ENCODE peak calls at places on chromosomes 7 and 10, in seven cellular contexts. One of them, this sample, is unnamed.

GRCh38 chr7:23247101-23247601 is 576 bp downstream of the GPNMB start:
- DNase-seq in ovary: no peak
- DNase-seq in GM23338: peak
- DNase-seq in NB4: no peak
- DNase-seq in lung: no peak
- DNase-seq in keratinocyte: no peak
- DNase-seq in lower leg skin: no peak
- DNase-seq in this sample: no peak

GRCh38 chr10:26640391-26640790 is 57.1 kb upstream of the PDSS1 start:
- DNase-seq in keratinocyte: no peak
- DNase-seq in GM23338: no peak
- DNase-seq in NB4: no peak
- DNase-seq in lower leg skin: no peak
- DNase-seq in ovary: no peak
- DNase-seq in lung: no peak
- DNase-seq in this sample: no peak

GRCh38 chr10:18254692-18255091 is 114.5 kb downstream of the CACNB2 start:
- DNase-seq in lower leg skin: no peak
- DNase-seq in NB4: no peak
- DNase-seq in GM23338: no peak
- DNase-seq in lung: no peak
- DNase-seq in keratinocyte: no peak
- DNase-seq in ovary: no peak
- DNase-seq in this sample: no peak

GRCh38 chr7:118179191-118179590 is 4.8 kb upstream of the LSM8 start:
- DNase-seq in keratinocyte: no peak
- DNase-seq in lung: no peak
- DNase-seq in ovary: no peak
- DNase-seq in GM23338: no peak
- DNase-seq in lower leg skin: no peak
- DNase-seq in NB4: no peak
- DNase-seq in this sample: no peak

GRCh38 chr10:22659901-22660300 is 54.5 kb downstream of the PIP4K2A start:
- DNase-seq in GM23338: no peak
- DNase-seq in NB4: no peak
- DNase-seq in lung: no peak
- DNase-seq in lower leg skin: no peak
- DNase-seq in keratinocyte: no peak
- DNase-seq in ovary: no peak
- DNase-seq in this sample: no peak

GRCh38 chr10:53786236-53786635 is 1013.7 kb upstream of the MBL2 start:
- DNase-seq in GM23338: peak
- DNase-seq in lower leg skin: no peak
- DNase-seq in keratinocyte: no peak
- DNase-seq in lung: no peak
- DNase-seq in NB4: peak
- DNase-seq in ovary: no peak
- DNase-seq in this sample: no peak

GRCh38 chr10:37727491-37728352 is 129.7 kb downstream of the ZNF248 start:
- DNase-seq in NB4: no peak
- DNase-seq in lower leg skin: no peak
- DNase-seq in keratinocyte: no peak
- DNase-seq in lung: no peak
- DNase-seq in ovary: no peak
- DNase-seq in GM23338: no peak
- DNase-seq in this sample: no peak

GRCh38 chr10:133445268-133445732 is 8.4 kb upstream of the SCART1 start:
- DNase-seq in NB4: no peak
- DNase-seq in lung: peak
- DNase-seq in lower leg skin: no peak
- DNase-seq in keratinocyte: no peak
- DNase-seq in GM23338: no peak
- DNase-seq in ovary: no peak
- DNase-seq in this sample: no peak

GRCh38 chr7:5282464-5283316 is at the start of gene SLC29A4:
- DNase-seq in lung: no peak
- DNase-seq in NB4: peak
- DNase-seq in GM23338: no peak
- DNase-seq in keratinocyte: no peak
- DNase-seq in ovary: peak
- DNase-seq in lower leg skin: no peak
- DNase-seq in this sample: no peak

GRCh38 chr7:5283421-5284303 is 919 bp downstream of the SLC29A4 start:
- DNase-seq in ovary: no peak
- DNase-seq in NB4: no peak
- DNase-seq in keratinocyte: no peak
- DNase-seq in GM23338: peak
- DNase-seq in lung: no peak
- DNase-seq in lower leg skin: no peak
- DNase-seq in this sample: no peak

GRCh38 chr7:5286933-5287332 is 4.2 kb downstream of the SLC29A4 start:
- DNase-seq in lower leg skin: no peak
- DNase-seq in NB4: no peak
- DNase-seq in lung: no peak
- DNase-seq in keratinocyte: no peak
- DNase-seq in ovary: no peak
- DNase-seq in GM23338: no peak
- DNase-seq in this sample: no peak

GRCh38 chr7:5287802-5288201 is 5.1 kb downstream of the SLC29A4 start:
- DNase-seq in ovary: no peak
- DNase-seq in lung: no peak
- DNase-seq in keratinocyte: no peak
- DNase-seq in NB4: no peak
- DNase-seq in GM23338: no peak
- DNase-seq in lower leg skin: no peak
- DNase-seq in this sample: no peak

DNA sequence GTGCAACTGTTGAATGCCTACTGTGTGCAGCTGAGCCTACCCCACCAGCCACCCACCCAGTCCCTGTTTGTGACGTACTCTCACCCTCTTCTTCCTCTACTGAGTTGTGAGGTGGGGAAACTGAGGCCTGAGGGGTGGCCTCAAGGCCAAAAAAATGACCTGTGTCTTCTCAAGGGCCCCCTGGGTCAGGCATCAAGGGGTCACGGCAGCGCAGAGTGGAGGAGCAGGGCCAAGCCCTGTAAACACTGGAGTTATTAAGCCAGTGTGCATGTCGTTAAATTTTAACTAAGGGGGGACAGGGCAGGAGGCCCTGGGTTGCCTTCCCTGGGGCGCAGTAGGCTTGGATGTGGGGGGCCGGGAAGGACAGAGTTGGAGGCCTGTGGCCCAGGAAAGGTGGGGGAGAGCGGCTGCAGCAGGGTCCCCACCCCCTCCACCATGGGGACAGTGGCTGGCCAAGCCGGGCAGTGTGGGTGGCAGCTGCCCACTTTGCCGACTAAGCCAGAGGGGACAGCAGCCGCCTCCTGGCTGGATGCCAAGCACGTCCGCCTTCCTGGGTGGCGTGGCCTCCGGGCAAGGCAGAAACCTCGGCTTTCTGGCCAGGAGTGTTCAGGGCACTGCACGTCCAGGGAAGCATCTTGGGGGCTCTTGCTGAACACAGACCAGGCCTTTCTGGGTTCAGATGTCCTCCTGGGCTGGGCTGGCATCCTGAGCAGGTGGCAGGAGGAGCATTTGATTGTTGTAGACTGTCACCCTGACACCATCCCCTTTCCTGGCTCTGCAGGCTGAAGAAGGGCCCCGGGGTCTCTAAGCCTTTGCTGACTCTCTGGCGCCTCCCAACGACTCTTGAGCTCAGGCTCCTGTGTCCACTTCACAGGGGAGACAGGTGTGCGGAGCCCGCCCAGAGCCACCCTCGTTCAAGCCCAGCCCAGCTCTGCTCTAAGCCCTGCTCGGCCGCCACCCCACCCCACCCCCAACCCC is 1.9 kb downstream of the SLC29A4 start:
- DNase-seq in NB4: peak
- DNase-seq in ovary: peak
- DNase-seq in lower leg skin: no peak
- DNase-seq in lung: peak
- DNase-seq in GM23338: peak
- DNase-seq in keratinocyte: no peak
- DNase-seq in this sample: peak
- H3K4me3 ChIP-seq in NB4: no peak
- H3K4me3 ChIP-seq in ovary: no peak
- H3K4me3 ChIP-seq in lower leg skin: no peak
- H3K4me3 ChIP-seq in lung: no peak
- H3K4me3 ChIP-seq in GM23338: no peak
- H3K4me3 ChIP-seq in keratinocyte: no peak
- H3K4me3 ChIP-seq in this sample: no peak

GRCh38 chr7:102837802-102838201 is 75.0 kb upstream of the LRRC17 start:
- DNase-seq in lower leg skin: no peak
- DNase-seq in ovary: no peak
- DNase-seq in GM23338: no peak
- DNase-seq in NB4: no peak
- DNase-seq in lung: no peak
- DNase-seq in keratinocyte: no peak
- DNase-seq in this sample: no peak

GRCh38 chr7:102836977-102837376 is 75.8 kb upstream of the LRRC17 start:
- DNase-seq in lower leg skin: no peak
- DNase-seq in keratinocyte: no peak
- DNase-seq in lung: no peak
- DNase-seq in NB4: no peak
- DNase-seq in GM23338: no peak
- DNase-seq in ovary: no peak
- DNase-seq in this sample: no peak

GRCh38 chr7:102834466-102834865 is 78.3 kb upstream of the LRRC17 start:
- DNase-seq in lower leg skin: no peak
- DNase-seq in keratinocyte: no peak
- DNase-seq in lung: no peak
- DNase-seq in NB4: no peak
- DNase-seq in ovary: no peak
- DNase-seq in GM23338: no peak
- DNase-seq in this sample: peak

GRCh38 chr7:102834999-102835398 is 77.8 kb upstream of the LRRC17 start:
- DNase-seq in ovary: no peak
- DNase-seq in keratinocyte: peak
- DNase-seq in lower leg skin: no peak
- DNase-seq in NB4: peak
- DNase-seq in lung: no peak
- DNase-seq in GM23338: no peak
- DNase-seq in this sample: peak

DNA sequence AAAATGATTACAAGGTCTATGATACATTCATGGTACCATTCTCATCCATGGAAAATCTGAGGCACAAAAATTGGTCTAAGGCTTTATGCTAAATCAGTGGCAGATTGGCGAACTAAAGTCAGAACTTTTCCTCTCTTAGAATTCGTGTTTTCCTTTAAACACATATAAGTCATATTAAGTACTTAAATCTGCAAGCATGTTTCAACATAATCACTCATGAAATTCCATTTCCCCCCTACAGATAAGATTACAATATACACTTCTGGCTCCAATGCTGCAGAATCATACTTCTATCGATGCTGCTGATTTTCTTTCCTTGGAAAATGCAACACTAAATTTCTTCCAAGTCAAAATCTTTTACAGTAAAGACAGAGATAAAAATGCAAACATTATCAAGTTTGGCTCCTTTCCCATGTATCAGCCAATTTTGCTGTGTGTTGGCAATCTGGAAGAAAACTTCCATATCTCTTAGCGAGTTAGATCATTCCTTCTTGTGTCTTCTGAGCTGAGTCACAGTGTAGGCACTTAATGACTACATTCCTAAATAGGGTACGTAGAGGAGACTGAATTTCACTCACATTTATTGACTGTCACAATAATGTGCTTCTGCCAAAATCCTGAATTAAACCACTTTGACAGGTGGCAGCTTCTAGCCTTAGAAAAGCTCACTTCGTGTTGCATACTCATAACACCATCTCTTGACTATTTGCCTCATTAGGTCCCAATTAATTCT is 76.4 kb upstream of the LRRC17 start:
- DNase-seq in lung: no peak
- DNase-seq in GM23338: no peak
- DNase-seq in lower leg skin: no peak
- DNase-seq in keratinocyte: peak
- DNase-seq in ovary: no peak
- DNase-seq in NB4: no peak
- DNase-seq in this sample: peak
- H3K4me3 ChIP-seq in lung: no peak
- H3K4me3 ChIP-seq in GM23338: no peak
- H3K4me3 ChIP-seq in lower leg skin: no peak
- H3K4me3 ChIP-seq in keratinocyte: no peak
- H3K4me3 ChIP-seq in ovary: no peak
- H3K4me3 ChIP-seq in NB4: no peak
- H3K4me3 ChIP-seq in this sample: no peak

DNA sequence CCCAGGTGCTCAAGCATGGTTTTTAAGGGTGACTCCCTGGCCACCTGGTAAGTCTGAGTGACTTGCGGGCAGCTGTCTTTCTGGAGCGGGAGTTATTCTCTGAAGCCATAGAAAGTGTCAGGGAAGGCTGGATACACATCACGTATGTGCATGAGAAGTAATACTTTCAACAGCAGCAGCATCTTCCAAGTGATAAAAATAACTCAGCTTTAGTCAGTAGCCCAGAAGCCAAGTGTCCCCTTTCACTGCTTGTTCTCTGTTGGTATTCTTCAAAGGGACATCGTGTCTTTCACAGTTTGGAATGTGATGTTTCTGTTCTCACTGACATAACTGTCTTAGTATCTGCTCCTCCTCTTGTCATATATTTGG is 97.6 kb downstream of the KIAA1217 start:
- DNase-seq in lower leg skin: no peak
- DNase-seq in NB4: no peak
- DNase-seq in GM23338: no peak
- DNase-seq in ovary: no peak
- DNase-seq in keratinocyte: no peak
- DNase-seq in lung: no peak
- DNase-seq in this sample: no peak
- H3K4me3 ChIP-seq in lower leg skin: no peak
- H3K4me3 ChIP-seq in NB4: no peak
- H3K4me3 ChIP-seq in GM23338: no peak
- H3K4me3 ChIP-seq in ovary: no peak
- H3K4me3 ChIP-seq in keratinocyte: no peak
- H3K4me3 ChIP-seq in lung: no peak
- H3K4me3 ChIP-seq in this sample: no peak

GRCh38 chr7:30656611-30657010 is 25.6 kb downstream of the CRHR2 start:
- DNase-seq in ovary: no peak
- DNase-seq in NB4: peak
- DNase-seq in lung: no peak
- DNase-seq in GM23338: no peak
- DNase-seq in lower leg skin: no peak
- DNase-seq in keratinocyte: no peak
- DNase-seq in this sample: no peak

GRCh38 chr7:30656006-30656575 is 26.2 kb downstream of the CRHR2 start:
- DNase-seq in lower leg skin: no peak
- DNase-seq in NB4: no peak
- DNase-seq in ovary: no peak
- DNase-seq in lung: no peak
- DNase-seq in keratinocyte: no peak
- DNase-seq in GM23338: no peak
- DNase-seq in this sample: no peak

GRCh38 chr7:30655096-30655970 is 26.9 kb downstream of the CRHR2 start:
- DNase-seq in keratinocyte: no peak
- DNase-seq in ovary: no peak
- DNase-seq in NB4: no peak
- DNase-seq in lower leg skin: no peak
- DNase-seq in GM23338: no peak
- DNase-seq in lung: no peak
- DNase-seq in this sample: no peak

GRCh38 chr7:30658471-30659074 is 23.7 kb downstream of the CRHR2 start:
- DNase-seq in NB4: peak
- DNase-seq in ovary: no peak
- DNase-seq in lower leg skin: no peak
- DNase-seq in lung: no peak
- DNase-seq in keratinocyte: no peak
- DNase-seq in GM23338: no peak
- DNase-seq in this sample: no peak

DNA sequence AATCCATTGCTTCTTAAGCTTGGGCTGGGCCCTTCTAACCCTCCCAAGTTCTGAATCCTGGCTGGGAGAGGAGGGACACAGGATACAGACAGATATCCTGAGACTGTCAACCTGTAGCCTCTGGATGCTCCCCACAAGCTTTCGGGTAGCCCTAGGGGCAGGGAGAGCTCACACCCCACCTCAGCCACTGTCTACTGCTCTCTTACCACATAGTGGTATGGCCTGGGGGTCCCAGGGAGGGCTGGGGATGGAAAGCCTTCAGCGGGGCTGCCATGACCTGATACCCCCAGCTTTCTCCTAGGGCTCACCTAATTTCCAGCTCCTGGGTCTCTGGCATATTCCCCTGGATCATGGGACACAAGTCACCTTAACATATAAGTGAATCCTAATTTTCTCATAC is 25.1 kb downstream of the CRHR2 start:
- DNase-seq in GM23338: no peak
- DNase-seq in keratinocyte: no peak
- DNase-seq in NB4: no peak
- DNase-seq in ovary: no peak
- DNase-seq in lung: no peak
- DNase-seq in lower leg skin: no peak
- DNase-seq in this sample: no peak
- H3K4me3 ChIP-seq in GM23338: no peak
- H3K4me3 ChIP-seq in keratinocyte: no peak
- H3K4me3 ChIP-seq in NB4: no peak
- H3K4me3 ChIP-seq in ovary: no peak
- H3K4me3 ChIP-seq in lung: no peak
- H3K4me3 ChIP-seq in lower leg skin: no peak
- H3K4me3 ChIP-seq in this sample: no peak

This sample was measured in fibroblast of mammary gland.